ENCODE peak calls at places on chromosomes 4 and X, in nine cellular contexts. J is stimulated activated CD4-positive, alpha-beta T cell treated with anti-CD3 and anti-CD28 coated beads, Interleukin-15, amount 100 ng/mL, for 1 hour; D is AG09309; Y is NCI-H1930; K is stimulated activated CD8-positive, alpha-beta memory T cell treated with anti-CD3 and anti-CD28 coated beads, Interleukin-4, amount 100 ng/mL, for 4 hours; C is anterior cingulate cortex; W is esophagus squamous epithelium; I is NCI-H510A treated with DMSO at 0.1 percent for 48 hours; H is amygdala. G is an unnamed sample.
A peak's percentile ranks its signal among the peaks of the same experiment; 100 is the strongest.

GRCh38 chr4:28677808-28678207 is 1817.2 kb downstream of the STIM2 start:
- DNase-seq in J (no peak), D (no peak), Y (no peak), K (no peak), C (no peak), W (no peak), I (no peak), H (no peak), G (no peak)

GRCh38 chr4:7228734-7229133 is 36.4 kb downstream of the SORCS2 start:
- DNase-seq in J (no peak), D (no peak), Y (no peak), K (no peak), C (no peak), W (no peak), I (no peak), H (no peak), G (no peak)

GRCh38 chr4:38610844-38611550 is 53.0 kb upstream of the KLF3 start:
- DNase-seq in J (no peak), D (no peak), Y (no peak), K (no peak), C (no peak), W (no peak), I (peak; percentile 14), H (no peak), G (no peak)

GRCh38 chrX:45070116-45071007 is 130.3 kb downstream of the DIPK2B start:
- DNase-seq in J (no peak), D (peak; percentile 25), Y (peak; percentile 3), K (no peak), C (no peak), W (no peak), I (peak; percentile 30), H (no peak), G (no peak)

GRCh38 chr4:63717384-63717783 is 691.9 kb downstream of the TECRL start:
- DNase-seq in J (no peak), D (no peak), Y (peak; percentile 2), K (no peak), C (no peak), W (no peak), I (peak; percentile 9), H (no peak), G (no peak)

GRCh38 chrX:88613338-88613737 is 133.7 kb upstream of the CPXCR1 start:
- DNase-seq in J (no peak), D (no peak), Y (no peak), K (no peak), C (no peak), W (no peak), I (peak; percentile 2), H (no peak), G (no peak)

GRCh38 chr4:52889778-52890400 is 27.8 kb downstream of the RASL11B start:
- DNase-seq in J (no peak), D (no peak), Y (no peak), K (no peak), C (no peak), W (no peak), I (no peak), H (no peak), G (no peak)

GRCh38 chr4:163107754-163108153 is 58.9 kb downstream of the NAF1 start:
- DNase-seq in J (no peak), D (no peak), Y (no peak), K (no peak), C (no peak), W (no peak), I (no peak), H (no peak), G (no peak)

GRCh38 chr4:162565730-162566129 is 401.9 kb upstream of the FSTL5 start:
- DNase-seq in J (no peak), D (no peak), Y (no peak), K (no peak), C (no peak), W (no peak), I (no peak), H (no peak), G (no peak)

GRCh38 chrX:88136328-88136727 is 610.7 kb upstream of the CPXCR1 start:
- DNase-seq in J (no peak), D (no peak), Y (no peak), K (no peak), C (no peak), W (no peak), I (no peak), H (no peak), G (no peak)

GRCh38 chr4:119744580-119744979 is 116.0 kb upstream of the PDE5A start:
- DNase-seq in J (no peak), D (no peak), Y (no peak), K (no peak), C (no peak), W (no peak), I (no peak), H (no peak), G (no peak)

GRCh38 chrX:13700380-13700779 is 11.5 kb downstream of the RAB9A start:
- DNase-seq in J (no peak), D (no peak), Y (no peak), K (no peak), C (no peak), W (no peak), I (no peak), H (no peak), G (no peak)

GRCh38 chrX:132409780-132410556 is 78.9 kb downstream of the MBNL3 start:
- DNase-seq in J (no peak), D (no peak), Y (no peak), K (no peak), C (no peak), W (no peak), I (no peak), H (no peak), G (no peak)

GRCh38 chr4:54228563-54229501 is at the start of gene PDGFRA:
- DNase-seq in J (no peak), D (peak; percentile 91), Y (no peak), K (no peak), C (no peak), W (no peak), I (no peak), H (no peak), G (no peak)

GRCh38 chrX:103556941-103557340 is 28.4 kb upstream of the TCEAL4 start:
- DNase-seq in J (no peak), D (no peak), Y (no peak), K (no peak), C (no peak), W (no peak), I (peak; percentile 60), H (no peak), G (no peak)

GRCh38 chr4:99463566-99463965 is 28.4 kb upstream of the ADH7 start:
- DNase-seq in J (no peak), D (no peak), Y (no peak), K (no peak), C (no peak), W (no peak), I (no peak), H (no peak), G (no peak)

GRCh38 chr4:74317616-74318256 is 9.5 kb downstream of the EPGN start:
- DNase-seq in J (no peak), D (no peak), Y (no peak), K (no peak), C (no peak), W (no peak), I (no peak), H (no peak), G (no peak)

GRCh38 chrX:10628906-10629305 is 8.5 kb upstream of the MID1 start:
- DNase-seq in J (no peak), D (no peak), Y (no peak), K (no peak), C (no peak), W (no peak), I (no peak), H (no peak), G (no peak)

GRCh38 chr4:119300388-119301131 is 21.4 kb downstream of the FABP2 start:
- DNase-seq in J (peak; percentile 87), D (peak; percentile 66), Y (no peak), K (peak; percentile 84), C (no peak), W (no peak), I (no peak), H (no peak), G (peak; percentile 94)

GRCh38 chrX:69025802-69026301 is 139.4 kb downstream of the PJA1 start:
- DNase-seq in J (no peak), D (peak; percentile 11), Y (no peak), K (no peak), C (no peak), W (no peak), I (no peak), H (no peak), G (no peak)

GRCh38 chrX:153956044-153956907 is 11.8 kb upstream of the RENBP start:
- DNase-seq in J (no peak), D (no peak), Y (no peak), K (no peak), C (no peak), W (no peak), I (no peak), H (no peak), G (no peak)

GRCh38 chrX:101377542-101377941 is 8.4 kb downstream of the BTK start:
- DNase-seq in J (no peak), D (no peak), Y (no peak), K (no peak), C (no peak), W (no peak), I (no peak), H (no peak), G (no peak)

GRCh38 chr4:146638801-146639351 is at the start of gene POU4F2:
- DNase-seq in J (no peak), D (no peak), Y (peak; percentile 29), K (no peak), C (no peak), W (no peak), I (peak; percentile 34), H (no peak), G (peak; percentile 76)

GRCh38 chr4:7976025-7976424 is 36.4 kb upstream of the AFAP1 start:
- DNase-seq in J (no peak), D (no peak), Y (no peak), K (no peak), C (no peak), W (no peak), I (no peak), H (no peak), G (no peak)

GRCh38 chr4:158729716-158730559 is 6.7 kb upstream of the PPID start:
- DNase-seq in J (peak; percentile 15), D (peak; percentile 48), Y (no peak), K (peak; percentile 8), C (peak; percentile 5), W (no peak), I (peak; percentile 13), H (peak; percentile 50), G (peak; percentile 57)

GRCh38 chr4:103634236-103634635 is 85.5 kb downstream of the TACR3 start:
- DNase-seq in J (no peak), D (no peak), Y (no peak), K (no peak), C (no peak), W (no peak), I (no peak), H (no peak), G (no peak)

GRCh38 chr4:95929448-95930064 is 89.7 kb downstream of the PDHA2 start:
- DNase-seq in J (no peak), D (no peak), Y (no peak), K (no peak), C (no peak), W (no peak), I (no peak), H (no peak), G (no peak)

GRCh38 chr4:5638316-5638715 is 70.0 kb downstream of the EVC2 start:
- DNase-seq in J (no peak), D (peak; percentile 66), Y (no peak), K (no peak), C (no peak), W (no peak), I (no peak), H (no peak), G (no peak)

GRCh38 chr4:132276989-132277388 is 872.1 kb upstream of the PCDH10 start:
- DNase-seq in J (no peak), D (no peak), Y (no peak), K (no peak), C (no peak), W (no peak), I (no peak), H (no peak), G (no peak)

G was measured in glutamatergic neuron.